ENCODE peak calls at places on chromosome 13, in ten cellular contexts. Y is endothelial cell of umbilical vein, N is SK-N-SH, G is astrocyte, J is GM23248, O is hepatocyte, K is PC-9, L is DND-41, V is H9, H is HepG2. F is an unnamed sample.

GRCh38 chr13:105616313-105617075 is 919.0 kb downstream of the EFNB2 start:
- DNase-seq in Y (peak; percentile 6), N (no peak), G (peak; percentile 53), J (no peak), O (no peak), K (no peak), L (no peak), V (no peak), H (no peak), F (peak; percentile 57)

GRCh38 chr13:67100723-67101122 is 129.4 kb downstream of the PCDH9 start:
- DNase-seq in Y (no peak), N (no peak), G (peak; percentile 73), J (no peak), O (peak; percentile 6), K (no peak), L (no peak), V (peak; percentile 36), H (no peak), F (peak; percentile 79)

GRCh38 chr13:95191821-95192220 is 109.4 kb downstream of the ABCC4 start:
- DNase-seq in Y (peak; percentile 78), N (peak; percentile 77), G (peak; percentile 33), J (peak; percentile 81), O (peak; percentile 89), K (peak; percentile 67), L (peak; percentile 56), V (peak; percentile 89), H (peak; percentile 41), F (peak; percentile 79)

GRCh38 chr13:50319603-50320296 is 304.5 kb downstream of the KCNRG start:
- DNase-seq in Y (peak; percentile 84), N (no peak), G (peak; percentile 81), J (peak; percentile 65), O (peak; percentile 30), K (peak; percentile 77), L (peak; percentile 70), V (no peak), H (peak; percentile 24), F (peak; percentile 83)

GRCh38 chr13:33838567-33839131 is 20.7 kb downstream of the RFC3 start:
- DNase-seq in Y (no peak), N (no peak), G (peak; percentile 7), J (peak; percentile 32), O (no peak), K (no peak), L (no peak), V (no peak), H (no peak), F (peak; percentile 67)

GRCh38 chr13:29785978-29786377 is 64.4 kb downstream of the UBL3 start:
- DNase-seq in Y (no peak), N (no peak), G (no peak), J (no peak), O (no peak), K (no peak), L (no peak), V (no peak), H (no peak), F (no peak)

GRCh38 chr13:73138967-73139491 is 80.2 kb downstream of the KLF5 start:
- DNase-seq in Y (no peak), N (no peak), G (no peak), J (no peak), O (peak; percentile 59), K (peak; percentile 97), L (no peak), V (no peak), H (no peak), F (no peak)

GRCh38 chr13:87128006-87128405 is 543.2 kb upstream of the SLITRK5 start:
- DNase-seq in Y (no peak), N (no peak), G (peak; percentile 14), J (peak; percentile 80), O (no peak), K (no peak), L (no peak), V (peak; percentile 54), H (no peak), F (peak; percentile 57)

GRCh38 chr13:24052547-24052981 is 108.0 kb upstream of the SPATA13 start:
- DNase-seq in Y (no peak), N (peak; percentile 58), G (no peak), J (peak; percentile 44), O (no peak), K (no peak), L (no peak), V (no peak), H (no peak), F (peak; percentile 27)

GRCh38 chr13:78325585-78325984 is 277.8 kb downstream of the POU4F1 start:
- DNase-seq in Y (no peak), N (peak; percentile 6), G (no peak), J (no peak), O (no peak), K (no peak), L (no peak), V (no peak), H (no peak), F (no peak)

DNA sequence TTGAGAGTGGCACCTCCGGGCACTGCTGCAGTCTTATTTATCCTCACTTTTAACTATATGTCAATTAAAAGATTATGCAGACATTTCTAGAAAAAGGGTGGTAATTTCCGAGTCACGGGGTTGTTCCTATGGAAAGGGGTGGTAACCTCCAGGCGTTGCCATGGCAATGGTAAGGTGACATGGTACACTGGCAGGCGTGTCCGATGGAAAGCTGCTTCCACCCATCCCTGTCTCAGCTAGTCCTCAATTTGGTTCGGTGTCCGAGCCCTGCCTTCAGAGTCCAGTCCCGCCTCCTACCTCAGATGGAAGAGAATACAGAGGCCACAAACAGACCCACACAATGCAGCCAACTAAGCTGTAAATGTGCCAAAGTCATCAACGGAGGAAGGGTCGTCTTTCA is 72.6 kb upstream of the C13orf46 start:
- DNase-seq in Y (no peak), N (no peak), G (no peak), J (no peak), O (no peak), K (no peak), L (no peak), V (no peak), H (no peak), F (no peak)
- H4K20me1 ChIP-seq in Y (peaks cover 3% of the 10 kb centered on the region), N (peaks cover 4% of the 10 kb centered on the region), G (peaks cover 72% of the 10 kb centered on the region), J (no peaks in the 10 kb centered on the region), O (no peaks in the 10 kb centered on the region), K (no peaks in the 10 kb centered on the region), L (peaks cover 55% of the 10 kb centered on the region), V (no peaks in the 10 kb centered on the region), H (no peaks in the 10 kb centered on the region), F (no peaks in the 10 kb centered on the region)

DNA sequence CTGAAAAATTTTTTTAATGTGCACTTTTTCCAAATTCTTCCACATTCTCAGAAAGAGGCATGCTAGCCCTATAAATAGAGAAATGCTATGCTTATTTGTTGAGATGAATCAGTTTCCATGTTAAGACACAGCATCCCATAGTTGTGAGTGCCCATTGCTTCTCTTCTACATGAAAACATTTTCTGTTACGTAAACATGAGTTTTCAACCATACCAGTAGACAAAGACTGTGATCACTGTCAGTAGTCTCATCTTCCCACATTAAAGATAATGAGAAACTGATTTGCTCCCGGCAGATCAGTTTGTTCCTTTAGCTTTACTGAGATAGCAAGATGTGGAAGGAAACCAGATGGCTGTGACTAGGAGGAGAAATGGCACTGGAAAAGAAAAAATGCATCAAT is 45.8 kb upstream of the UFM1 start:
- DNase-seq in Y (no peak), N (no peak), G (no peak), J (no peak), O (no peak), K (no peak), L (no peak), V (no peak), H (no peak), F (no peak)
- H4K20me1 ChIP-seq in Y (no peaks in the 10 kb centered on the region), N (no peaks in the 10 kb centered on the region), G (no peaks in the 10 kb centered on the region), J (no peaks in the 10 kb centered on the region), O (no peaks in the 10 kb centered on the region), K (no peaks in the 10 kb centered on the region), L (no peaks in the 10 kb centered on the region), V (no peaks in the 10 kb centered on the region), H (no peaks in the 10 kb centered on the region), F (no peaks in the 10 kb centered on the region)

GRCh38 chr13:19961924-19962323 is 3.4 kb downstream of the ZMYM2 start:
- DNase-seq in Y (no peak), N (no peak), G (no peak), J (no peak), O (no peak), K (no peak), L (no peak), V (no peak), H (no peak), F (no peak)

GRCh38 chr13:19961484-19961883 is 3.0 kb downstream of the ZMYM2 start:
- DNase-seq in Y (no peak), N (no peak), G (no peak), J (no peak), O (no peak), K (no peak), L (no peak), V (no peak), H (no peak), F (peak; percentile 20)

GRCh38 chr13:19960673-19961015 is 2.1 kb downstream of the ZMYM2 start:
- DNase-seq in Y (no peak), N (no peak), G (no peak), J (peak; percentile 20), O (no peak), K (no peak), L (no peak), V (no peak), H (no peak), F (no peak)

GRCh38 chr13:19959831-19960672 is 1.5 kb downstream of the ZMYM2 start:
- DNase-seq in Y (peak; percentile 91), N (peak; percentile 77), G (peak; percentile 78), J (peak; percentile 97), O (peak; percentile 95), K (peak; percentile 84), L (peak; percentile 95), V (peak; percentile 93), H (peak; percentile 90), F (peak; percentile 91)

GRCh38 chr13:19962894-19963293 is 4.4 kb downstream of the ZMYM2 start:
- DNase-seq in Y (no peak), N (no peak), G (no peak), J (no peak), O (no peak), K (no peak), L (no peak), V (no peak), H (no peak), F (no peak)
- H4K20me1 ChIP-seq in Y (peaks cover 8% of the 10 kb centered on the region), N (peaks cover 72% of the 10 kb centered on the region), G (peaks cover 70% of the 10 kb centered on the region), J (peaks cover 21% of the 10 kb centered on the region), O (peaks cover 73% of the 10 kb centered on the region), K (peaks cover 47% of the 10 kb centered on the region), L (peaks cover 24% of the 10 kb centered on the region), V (no peaks in the 10 kb centered on the region), H (peaks cover 31% of the 10 kb centered on the region), F (no peaks in the 10 kb centered on the region)

DNA sequence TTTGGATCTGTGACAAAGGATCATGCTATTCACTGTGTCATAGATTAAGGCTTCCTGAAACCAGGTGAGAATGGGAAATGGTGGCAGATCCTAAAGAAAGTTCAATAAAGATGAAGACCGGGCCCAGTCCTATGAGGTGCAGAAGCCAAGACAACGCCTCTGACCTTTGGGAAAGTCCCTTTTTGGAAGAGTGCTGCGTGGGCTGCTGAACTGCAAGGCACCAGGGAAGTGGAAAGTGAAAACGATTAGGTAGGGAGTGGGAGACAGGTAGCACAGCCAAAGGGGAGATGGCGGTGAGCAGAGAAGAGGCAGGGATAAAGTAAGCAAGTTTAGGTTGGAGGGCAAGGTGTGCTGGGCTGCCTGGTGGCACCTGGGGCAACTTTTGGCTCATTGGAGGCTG is 16.3 kb downstream of the MBNL2 start:
- DNase-seq in Y (no peak), N (no peak), G (no peak), J (no peak), O (no peak), K (no peak), L (no peak), V (no peak), H (no peak), F (no peak)
- H4K20me1 ChIP-seq in Y (no peaks in the 10 kb centered on the region), N (peaks cover 16% of the 10 kb centered on the region), G (peaks cover 99% of the 10 kb centered on the region), J (peaks cover 11% of the 10 kb centered on the region), O (peaks cover 47% of the 10 kb centered on the region), K (peaks cover 91% of the 10 kb centered on the region), L (peaks cover 9% of the 10 kb centered on the region), V (no peaks in the 10 kb centered on the region), H (peaks cover 97% of the 10 kb centered on the region), F (no peaks in the 10 kb centered on the region)